ENCODE peak calls at places on chromosomes 5 and 9, in nine cellular contexts. Y, E, C, L, D, F, S, H and I are unnamed samples.

GRCh38 chr5:172458956-172459355 is 4.6 kb upstream of the SH3PXD2B start:
- DNase-seq in C (no peak), L (no peak), S (no peak), F (no peak), D (no peak), H (no peak), Y (no peak), E (no peak), I (no peak)

GRCh38 chr5:65066385-65066784 is 297.7 kb downstream of the CWC27 start:
- DNase-seq in F (no peak), E (no peak), Y (no peak), C (no peak), D (no peak), S (no peak), H (peak; percentile 39), L (no peak), I (no peak)

GRCh38 chr5:145471026-145471425 is 364.1 kb downstream of the PRELID2 start:
- DNase-seq in S (no peak), E (no peak), D (no peak), L (no peak), H (no peak), Y (no peak), F (no peak), C (no peak), I (no peak)

GRCh38 chr5:169576181-169576598 is 7.4 kb upstream of the SPDL1 start:
- DNase-seq in D (peak; percentile 48), S (peak; percentile 99), C (peak; percentile 84), F (no peak), H (peak; percentile 38), E (peak; percentile 94), Y (no peak), L (peak; percentile 87), I (peak; percentile 91)

GRCh38 chr9:18566125-18566524 is 92.2 kb downstream of the ADAMTSL1 start:
- DNase-seq in D (no peak), F (no peak), Y (no peak), E (peak; percentile 86), S (peak; percentile 83), H (no peak), L (peak; percentile 91), C (peak; percentile 68), I (peak; percentile 78)

GRCh38 chr5:19903611-19904010 is 84.4 kb downstream of the CDH18 start:
- DNase-seq in E (peak; percentile 59), H (no peak), S (peak; percentile 62), D (no peak), C (peak; percentile 65), Y (no peak), F (no peak), L (no peak), I (peak; percentile 80)

GRCh38 chr5:17252543-17252942 is 35.1 kb downstream of the BASP1 start:
- DNase-seq in F (no peak), Y (no peak), S (peak; percentile 53), L (peak; percentile 42), H (no peak), C (peak; percentile 48), D (no peak), E (peak; percentile 33), I (no peak)

GRCh38 chr5:94218374-94218773 is 400.0 kb downstream of the KIAA0825 start:
- DNase-seq in L (peak; percentile 86), F (no peak), E (peak; percentile 61), Y (no peak), S (peak; percentile 79), H (no peak), D (no peak), C (peak; percentile 49), I (peak; percentile 48)

GRCh38 chr5:134029156-134029555 is 24.4 kb upstream of the VDAC1 start:
- DNase-seq in L (peak; percentile 94), H (no peak), F (no peak), D (no peak), S (peak; percentile 93), E (peak; percentile 97), Y (no peak), C (peak; percentile 92), I (peak; percentile 83)

GRCh38 chr9:137028281-137029057 is 432 bp upstream of the ABCA2 start:
- DNase-seq in C (peak; percentile 67), F (peak; percentile 81), S (peak; percentile 23), D (peak; percentile 53), Y (peak; percentile 35), E (peak; percentile 26), L (peak; percentile 11), H (peak; percentile 47), I (peak; percentile 21)

GRCh38 chr9:130138791-130139190 is 33.4 kb upstream of the NCS1 start:
- DNase-seq in F (no peak), Y (no peak), H (peak; percentile 79), E (peak; percentile 96), L (peak; percentile 97), D (peak; percentile 86), S (peak; percentile 98), C (peak; percentile 86), I (peak; percentile 96)

GRCh38 chr9:68797116-68797515 is 92.1 kb downstream of the PIP5K1B start:
- DNase-seq in S (no peak), L (no peak), D (no peak), H (no peak), E (no peak), C (no peak), Y (no peak), F (no peak), I (no peak)

GRCh38 chr5:33563530-33563929 is 122.8 kb downstream of the TARS1 start:
- DNase-seq in C (no peak), D (no peak), Y (no peak), H (no peak), F (no peak), L (no peak), S (no peak), E (no peak), I (no peak)

GRCh38 chr5:5609935-5610334 is 187.5 kb downstream of the ICE1 start:
- DNase-seq in S (no peak), L (no peak), E (no peak), H (no peak), C (no peak), D (no peak), F (no peak), Y (no peak), I (no peak)

GRCh38 chr5:51386916-51387853 is 3.9 kb downstream of the ISL1 start:
- DNase-seq in F (no peak), S (peak; percentile 26), D (no peak), Y (no peak), C (peak; percentile 62), H (no peak), E (no peak), L (no peak), I (no peak)

GRCh38 chr5:51383494-51384081 is 340 bp downstream of the ISL1 start:
- DNase-seq in S (peak; percentile 39), D (no peak), E (no peak), C (peak; percentile 59), L (no peak), Y (no peak), H (no peak), F (no peak), I (no peak)

GRCh38 chr5:51384281-51384840 is 1.1 kb downstream of the ISL1 start:
- DNase-seq in H (no peak), F (no peak), S (peak; percentile 40), L (no peak), E (no peak), Y (no peak), C (peak; percentile 34), D (no peak), I (no peak)

GRCh38 chr5:51382759-51383493 is at the start of gene ISL1:
- DNase-seq in E (peak; percentile 42), D (no peak), S (peak; percentile 86), L (peak; percentile 55), H (no peak), C (peak; percentile 98), Y (no peak), F (no peak), I (peak; percentile 59)

GRCh38 chr5:51385214-51385613 is 2.0 kb downstream of the ISL1 start:
- DNase-seq in H (no peak), F (no peak), L (no peak), E (no peak), Y (no peak), S (peak; percentile 15), C (no peak), D (no peak), I (no peak)
- H3K4me3 ChIP-seq in H (no peak overlapping the region), F (no peak overlapping the region), L (no peak overlapping the region), E (no peak overlapping the region), Y (no peak overlapping the region), S (peak overlapping the region; percentile 67), C (peak overlapping the region; percentile 60), D (no peak overlapping the region), I (no peak overlapping the region)

DNA sequence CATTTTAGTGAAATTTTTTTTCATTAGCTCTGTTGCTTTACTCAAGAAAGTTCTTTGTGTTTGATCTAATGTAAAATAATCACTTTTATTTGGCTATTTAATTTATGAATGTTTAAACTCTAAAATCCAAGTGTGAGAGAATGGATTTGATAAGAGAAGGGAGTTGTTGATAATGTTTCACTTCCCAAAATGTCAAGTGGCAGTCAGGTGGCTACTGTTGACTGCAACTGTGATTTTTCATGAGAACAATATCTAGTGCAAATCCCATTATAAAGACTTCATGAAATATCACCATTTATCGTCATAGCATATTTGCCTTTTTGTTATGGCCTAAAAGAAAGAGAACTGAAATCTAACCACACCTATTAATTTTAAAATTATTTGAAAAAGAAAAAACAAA is 118.3 kb upstream of the SNX2 start:
- DNase-seq in E (no peak), D (no peak), C (no peak), S (no peak), F (no peak), H (no peak), Y (no peak), L (no peak), I (no peak)
- TF ChIP-seq CTCF in E (no peak), D (no peak), C (no peak), S (no peak), F (no peak), H (no peak), Y (no peak), L (no peak), I (no peak)

DNA sequence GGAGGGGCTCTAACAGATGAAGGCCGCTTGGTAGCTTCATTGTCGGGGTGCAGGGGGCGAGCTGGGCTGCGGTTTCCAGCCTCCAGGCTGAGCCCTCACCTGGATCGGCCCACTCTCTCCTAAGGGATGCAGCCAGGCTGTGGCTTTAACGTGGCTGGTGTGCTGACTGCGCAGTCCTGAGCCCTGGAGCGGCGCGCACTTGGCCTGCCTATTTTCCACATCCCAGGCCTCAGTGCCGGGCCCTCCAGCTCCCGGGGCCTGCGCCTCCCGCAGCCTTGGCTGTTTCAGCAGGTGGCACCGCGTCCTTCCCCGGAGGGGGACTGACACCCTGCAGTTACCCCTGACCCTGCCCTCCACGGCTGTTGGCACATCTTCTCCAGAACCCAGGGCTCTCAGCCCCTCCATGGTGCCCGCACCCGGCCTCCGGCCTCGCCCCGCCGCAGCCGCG is 1.4 kb downstream of the RNU6ATAC start:
- DNase-seq in D (no peak), L (no peak), Y (no peak), S (no peak), H (no peak), E (no peak), C (no peak), F (no peak), I (no peak)
- H3K4me3 ChIP-seq in D (no peak overlapping the region), L (no peak overlapping the region), Y (no peak overlapping the region), S (no peak overlapping the region), H (no peak overlapping the region), E (peak overlapping the region; percentile 45), C (no peak overlapping the region), F (peak overlapping the region; percentile 32), I (no peak overlapping the region)

DNA sequence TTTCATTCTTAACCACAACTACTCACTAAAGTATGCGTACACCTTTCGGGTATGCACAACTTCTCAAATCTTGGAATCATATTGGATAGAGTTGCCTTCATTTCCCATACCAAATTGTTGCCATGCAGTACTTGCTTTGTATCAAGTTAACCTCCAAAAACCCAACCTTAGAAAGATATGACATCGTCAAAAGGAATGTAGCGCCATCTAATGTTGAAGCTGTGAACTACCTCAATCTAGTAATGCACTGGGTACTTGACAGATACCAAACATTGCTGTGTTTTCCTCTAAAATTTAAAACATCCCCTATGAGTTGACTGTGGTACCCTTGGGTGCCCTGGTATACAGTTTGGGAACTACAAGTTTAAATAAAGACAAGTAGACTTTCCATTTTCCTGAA is 318.4 kb downstream of the ARL15 start:
- DNase-seq in L (no peak), S (peak; percentile 32), D (no peak), E (peak; percentile 53), Y (no peak), H (no peak), F (no peak), C (peak; percentile 14), I (peak; percentile 51)
- TF ChIP-seq CTCF in L (peak; percentile 32), S (peak; percentile 47), D (no peak), E (peak; percentile 46), Y (no peak), H (no peak), F (peak; percentile 38), C (peak; percentile 32), I (peak; percentile 47)